ENCODE peak calls at places on chromosome X, in four cellular contexts. E is K562, F is H1, P is HepG2. H is an unnamed sample.
A peak's percentile ranks its signal among the peaks of the same experiment; 100 is the strongest.

GRCh38 chrX:66632473-66632872 is 6.4 kb downstream of the EDA2R start:
- DNase-seq in E (no peak), F (no peak), P (no peak), H (no peak)

GRCh38 chrX:57900961-57901360 is 9.3 kb downstream of the ZXDA start:
- DNase-seq in F (no peak), E (no peak), P (no peak), H (no peak)

GRCh38 chrX:44036336-44036735 is 63.1 kb upstream of the NDP start:
- DNase-seq in P (no peak), F (no peak), E (no peak), H (no peak)

GRCh38 chrX:51804741-51805140 is 61.5 kb downstream of the GSPT2 start:
- DNase-seq in P (no peak), F (no peak), E (peak; percentile 3), H (no peak)

GRCh38 chrX:119502727-119503483 is 34.7 kb downstream of the SLC25A5 start:
- DNase-seq in P (peak; percentile 65), F (no peak), E (no peak), H (no peak)

GRCh38 chrX:103685396-103685795 is 1.1 kb downstream of the MORF4L2 start:
- DNase-seq in E (peak; percentile 18), P (no peak), F (no peak), H (no peak)

GRCh38 chrX:154373340-154374306 is 811 bp downstream of the FLNA start:
- DNase-seq in F (peak; percentile 72), E (no peak), P (peak; percentile 59), H (peak; percentile 79)

GRCh38 chrX:49850028-49850427 is 20.9 kb downstream of the PAGE4 start:
- DNase-seq in E (no peak), P (no peak), F (no peak), H (no peak)

GRCh38 chrX:10576777-10577444 is 43.5 kb downstream of the MID1 start:
- DNase-seq in P (no peak), F (no peak), E (no peak), H (no peak)

GRCh38 chrX:74593593-74593992 is 20.8 kb downstream of the RLIM start:
- DNase-seq in P (no peak), E (no peak), F (no peak), H (no peak)

GRCh38 chrX:94901849-94902248 is 1227.8 kb downstream of the FAM133A start:
- DNase-seq in E (no peak), P (no peak), F (no peak), H (no peak)

GRCh38 chrX:9562851-9563250 is 98.0 kb downstream of the TBL1X start:
- DNase-seq in P (peak; percentile 63), F (no peak), E (no peak), H (no peak)

DNA sequence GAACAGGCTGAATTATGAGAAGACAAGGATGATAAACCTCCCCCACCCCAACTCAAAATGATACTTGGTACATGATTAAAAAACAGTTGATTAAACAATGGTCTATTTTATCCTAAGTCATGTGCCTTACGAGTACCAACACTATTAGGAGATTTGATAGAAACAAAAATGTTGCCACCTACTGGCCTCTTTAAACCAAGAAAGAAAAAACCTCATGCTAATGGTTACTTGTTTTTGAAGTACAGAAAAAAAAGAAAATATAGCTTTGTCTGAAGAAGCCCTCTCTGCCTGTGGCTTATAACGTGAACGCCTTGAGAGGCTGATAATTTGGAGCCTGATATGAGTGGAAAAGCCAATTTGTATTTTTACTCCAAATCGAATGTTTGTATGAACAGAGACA is 538.2 kb downstream of the DMD start:
- DNase-seq in F (no peak), E (no peak), P (peak; percentile 0), H (no peak)
- TF ChIP-seq SP1 in F (no peak), E (no peak), P (no peak), H (no peak)

GRCh38 chrX:1424452-1424851 is 28.3 kb downstream of the ASMTL start:
- DNase-seq in F (no peak), E (no peak), P (no peak), H (no peak)

GRCh38 chrX:1422135-1422465 is 30.2 kb upstream of the SLC25A6 start:
- DNase-seq in E (no peak), P (no peak), F (no peak), H (no peak)

GRCh38 chrX:1427756-1428155 is 25.0 kb downstream of the ASMTL start:
- DNase-seq in E (no peak), F (no peak), P (no peak), H (peak; percentile 8)

GRCh38 chrX:1423215-1423614 is 29.5 kb downstream of the ASMTL start:
- DNase-seq in E (no peak), F (no peak), P (no peak), H (no peak)

DNA sequence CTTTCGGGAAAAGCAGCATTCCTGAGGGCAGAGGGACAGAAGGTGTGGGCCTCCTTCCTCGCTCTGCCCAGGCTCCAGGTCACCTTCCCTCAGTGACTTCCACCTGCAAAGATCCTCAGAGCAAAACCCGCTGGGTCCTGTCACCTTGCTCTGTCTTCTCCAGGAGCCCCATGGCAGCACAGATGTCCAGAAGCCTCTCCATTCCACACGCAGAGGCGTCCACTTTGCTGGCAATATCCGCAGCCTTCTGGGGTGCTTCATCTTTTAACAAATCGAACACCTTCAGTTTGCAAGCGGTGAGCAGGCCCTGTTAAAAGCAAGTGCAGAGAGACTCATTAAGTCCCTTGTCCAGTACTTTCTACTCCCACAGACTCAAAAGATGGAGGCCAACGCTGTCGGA is 27.3 kb downstream of the ASMTL start:
- DNase-seq in E (no peak), F (no peak), P (no peak), H (no peak)
- TF ChIP-seq JUN in E (no peak), F (no peak), P (no peak), H (no peak)

DNA sequence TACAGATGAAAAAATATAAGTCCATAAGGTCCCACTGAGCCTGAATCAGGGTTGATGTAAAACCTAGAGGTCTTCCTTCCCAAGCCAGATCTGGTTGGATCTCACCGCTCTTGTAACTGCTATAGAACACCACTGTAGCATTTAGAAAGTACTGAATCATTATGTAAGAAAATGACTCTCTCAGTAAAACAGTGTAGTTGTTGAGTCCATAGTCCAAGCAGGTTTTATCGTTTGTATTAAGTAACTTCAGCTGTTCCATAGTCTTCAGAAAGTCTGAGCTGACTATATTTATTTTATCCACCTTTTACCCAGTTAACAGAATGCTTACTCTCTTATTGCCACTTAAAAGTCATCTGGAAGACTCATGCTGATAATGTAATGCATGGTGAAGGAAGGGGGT is 82.2 kb downstream of the POLA1 start:
- DNase-seq in P (peak; percentile 1), E (no peak), F (no peak), H (no peak)
- TF ChIP-seq SP1 in P (no peak), E (no peak), F (no peak), H (no peak)

GRCh38 chrX:134868766-134869495 is 121.9 kb upstream of the SMIM10 start:
- DNase-seq in E (no peak), P (no peak), F (no peak), H (no peak)
- TF ChIP-seq JUN in E (no peak), P (no peak), F (no peak), H (no peak)

GRCh38 chrX:6910218-6910617 is 237.3 kb upstream of the STS start:
- DNase-seq in P (no peak), E (no peak), F (no peak), H (no peak)
- TF ChIP-seq SP1 in P (no peak), E (no peak), F (no peak), H (no peak)

H was measured in WTC11.